ENCODE peak calls at places on chromosomes 13 and 19, in five cellular contexts. One of them, this sample, is unnamed. For H3K36me3, the result is how much of the 10 kb centered on the place peaks cover.

GRCh38 chr13:99971576-99972189 is at the start of gene ZIC5:
- DNase-seq in BE2C: no peak
- DNase-seq in fibroblast of lung: no peak
- DNase-seq in right lobe of liver: no peak
- DNase-seq in heart right ventricle: no peak
- DNase-seq in this sample: no peak

GRCh38 chr19:30253581-30253996 is 118.6 kb upstream of the ZNF536 start:
- DNase-seq in BE2C: peak
- DNase-seq in fibroblast of lung: no peak
- DNase-seq in right lobe of liver: no peak
- DNase-seq in heart right ventricle: no peak
- DNase-seq in this sample: no peak

GRCh38 chr19:27733551-27734266 is 1479.2 kb downstream of the UQCRFS1 start:
- DNase-seq in BE2C: no peak
- DNase-seq in fibroblast of lung: no peak
- DNase-seq in right lobe of liver: no peak
- DNase-seq in heart right ventricle: no peak
- DNase-seq in this sample: no peak

GRCh38 chr19:51123381-51124186 is 1.1 kb upstream of the SIGLEC9 start:
- DNase-seq in BE2C: no peak
- DNase-seq in fibroblast of lung: no peak
- DNase-seq in right lobe of liver: no peak
- DNase-seq in heart right ventricle: no peak
- DNase-seq in this sample: peak

GRCh38 chr13:102847272-102848234 is 1.7 kb downstream of the ERCC5 start:
- DNase-seq in BE2C: no peak
- DNase-seq in fibroblast of lung: peak
- DNase-seq in right lobe of liver: no peak
- DNase-seq in heart right ventricle: no peak
- DNase-seq in this sample: no peak

GRCh38 chr19:43318796-43319314 is 34.6 kb upstream of the CD177 start:
- DNase-seq in BE2C: no peak
- DNase-seq in fibroblast of lung: no peak
- DNase-seq in right lobe of liver: no peak
- DNase-seq in heart right ventricle: no peak
- DNase-seq in this sample: no peak

GRCh38 chr13:51246411-51247298 is 24.5 kb downstream of the FAM124A start:
- DNase-seq in BE2C: peak
- DNase-seq in fibroblast of lung: no peak
- DNase-seq in right lobe of liver: no peak
- DNase-seq in heart right ventricle: peak
- DNase-seq in this sample: no peak

GRCh38 chr19:11580665-11581418 is 3.4 kb upstream of the ACP5 start:
- DNase-seq in BE2C: no peak
- DNase-seq in fibroblast of lung: no peak
- DNase-seq in right lobe of liver: no peak
- DNase-seq in heart right ventricle: no peak
- DNase-seq in this sample: no peak

GRCh38 chr19:13027031-13027430 is 31.8 kb downstream of the NFIX start:
- DNase-seq in BE2C: no peak
- DNase-seq in fibroblast of lung: no peak
- DNase-seq in right lobe of liver: no peak
- DNase-seq in heart right ventricle: no peak
- DNase-seq in this sample: no peak

GRCh38 chr19:55836340-55836739 is at the start of gene NLRP4:
- DNase-seq in BE2C: no peak
- DNase-seq in fibroblast of lung: no peak
- DNase-seq in right lobe of liver: no peak
- DNase-seq in heart right ventricle: no peak
- DNase-seq in this sample: no peak

GRCh38 chr19:52227196-52227940 is 37.5 kb downstream of the PPP2R1A start:
- DNase-seq in BE2C: no peak
- DNase-seq in fibroblast of lung: no peak
- DNase-seq in right lobe of liver: no peak
- DNase-seq in heart right ventricle: no peak
- DNase-seq in this sample: no peak

GRCh38 chr19:52226652-52227051 is 36.8 kb downstream of the PPP2R1A start:
- DNase-seq in BE2C: no peak
- DNase-seq in fibroblast of lung: no peak
- DNase-seq in right lobe of liver: no peak
- DNase-seq in heart right ventricle: no peak
- DNase-seq in this sample: no peak

GRCh38 chr19:52221031-52221430 is 31.2 kb downstream of the PPP2R1A start:
- DNase-seq in BE2C: no peak
- DNase-seq in fibroblast of lung: no peak
- DNase-seq in right lobe of liver: no peak
- DNase-seq in heart right ventricle: no peak
- DNase-seq in this sample: no peak

GRCh38 chr19:52221831-52222375 is 32.1 kb downstream of the PPP2R1A start:
- DNase-seq in BE2C: no peak
- DNase-seq in fibroblast of lung: no peak
- DNase-seq in right lobe of liver: no peak
- DNase-seq in heart right ventricle: no peak
- DNase-seq in this sample: no peak

GRCh38 chr19:52224211-52224610 is 34.4 kb downstream of the PPP2R1A start:
- DNase-seq in BE2C: no peak
- DNase-seq in fibroblast of lung: no peak
- DNase-seq in right lobe of liver: no peak
- DNase-seq in heart right ventricle: no peak
- DNase-seq in this sample: no peak
- H3K36me3 ChIP-seq in BE2C: half or more
- H3K36me3 ChIP-seq in fibroblast of lung: half or more
- H3K36me3 ChIP-seq in right lobe of liver: half or more
- H3K36me3 ChIP-seq in heart right ventricle: under half
- H3K36me3 ChIP-seq in this sample: half or more

GRCh38 chr13:46754812-46755211 is 42.1 kb downstream of the ESD start:
- DNase-seq in BE2C: no peak
- DNase-seq in fibroblast of lung: no peak
- DNase-seq in right lobe of liver: no peak
- DNase-seq in heart right ventricle: no peak
- DNase-seq in this sample: no peak
- H3K36me3 ChIP-seq in BE2C: under half
- H3K36me3 ChIP-seq in fibroblast of lung: under half
- H3K36me3 ChIP-seq in right lobe of liver: under half
- H3K36me3 ChIP-seq in heart right ventricle: under half
- H3K36me3 ChIP-seq in this sample: under half

GRCh38 chr19:5624741-5625140 is 1.9 kb downstream of the SAFB start:
- DNase-seq in BE2C: no peak
- DNase-seq in fibroblast of lung: no peak
- DNase-seq in right lobe of liver: no peak
- DNase-seq in heart right ventricle: no peak
- DNase-seq in this sample: no peak

GRCh38 chr19:5625641-5626040 is 2.8 kb downstream of the SAFB start:
- DNase-seq in BE2C: no peak
- DNase-seq in fibroblast of lung: no peak
- DNase-seq in right lobe of liver: no peak
- DNase-seq in heart right ventricle: no peak
- DNase-seq in this sample: no peak

GRCh38 chr19:5628919-5629481 is 6.1 kb downstream of the SAFB start:
- DNase-seq in BE2C: no peak
- DNase-seq in fibroblast of lung: no peak
- DNase-seq in right lobe of liver: no peak
- DNase-seq in heart right ventricle: no peak
- DNase-seq in this sample: no peak

GRCh38 chr19:5628470-5628869 is 5.6 kb downstream of the SAFB start:
- DNase-seq in BE2C: no peak
- DNase-seq in fibroblast of lung: peak
- DNase-seq in right lobe of liver: no peak
- DNase-seq in heart right ventricle: no peak
- DNase-seq in this sample: no peak

DNA sequence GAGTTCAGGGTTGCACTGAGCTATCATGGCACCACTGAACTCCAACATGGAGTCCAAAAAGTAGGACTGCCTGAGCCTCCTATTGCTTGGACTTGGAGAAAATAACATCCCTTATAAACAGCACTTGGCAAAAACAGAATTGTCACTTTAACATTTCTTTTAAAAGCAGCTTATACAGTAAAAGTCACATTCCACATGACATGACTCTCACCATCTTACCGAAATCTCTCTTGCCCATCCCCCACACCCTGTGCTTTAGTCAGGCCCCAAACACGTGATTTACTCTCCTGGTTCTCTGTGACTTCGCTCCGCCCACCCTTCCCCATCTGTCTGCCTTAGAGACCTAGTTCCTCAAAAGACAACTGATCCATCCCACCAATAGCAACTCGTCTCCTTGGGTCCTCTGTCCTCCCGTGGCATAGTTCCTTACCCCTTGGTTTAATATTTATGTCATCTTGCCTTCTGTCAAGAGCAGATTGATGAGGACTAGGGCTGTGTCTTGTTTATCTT is 4.6 kb downstream of the SAFB start:
- DNase-seq in BE2C: no peak
- DNase-seq in fibroblast of lung: peak
- DNase-seq in right lobe of liver: peak
- DNase-seq in heart right ventricle: peak
- DNase-seq in this sample: no peak
- H3K36me3 ChIP-seq in BE2C: half or more
- H3K36me3 ChIP-seq in fibroblast of lung: under half
- H3K36me3 ChIP-seq in right lobe of liver: under half
- H3K36me3 ChIP-seq in heart right ventricle: under half
- H3K36me3 ChIP-seq in this sample: under half

GRCh38 chr19:1914826-1915341 is 9.7 kb downstream of the ADAT3 start:
- DNase-seq in BE2C: no peak
- DNase-seq in fibroblast of lung: no peak
- DNase-seq in right lobe of liver: no peak
- DNase-seq in heart right ventricle: no peak
- DNase-seq in this sample: no peak
- H3K36me3 ChIP-seq in BE2C: under half
- H3K36me3 ChIP-seq in fibroblast of lung: under half
- H3K36me3 ChIP-seq in right lobe of liver: under half
- H3K36me3 ChIP-seq in heart right ventricle: under half
- H3K36me3 ChIP-seq in this sample: under half

DNA sequence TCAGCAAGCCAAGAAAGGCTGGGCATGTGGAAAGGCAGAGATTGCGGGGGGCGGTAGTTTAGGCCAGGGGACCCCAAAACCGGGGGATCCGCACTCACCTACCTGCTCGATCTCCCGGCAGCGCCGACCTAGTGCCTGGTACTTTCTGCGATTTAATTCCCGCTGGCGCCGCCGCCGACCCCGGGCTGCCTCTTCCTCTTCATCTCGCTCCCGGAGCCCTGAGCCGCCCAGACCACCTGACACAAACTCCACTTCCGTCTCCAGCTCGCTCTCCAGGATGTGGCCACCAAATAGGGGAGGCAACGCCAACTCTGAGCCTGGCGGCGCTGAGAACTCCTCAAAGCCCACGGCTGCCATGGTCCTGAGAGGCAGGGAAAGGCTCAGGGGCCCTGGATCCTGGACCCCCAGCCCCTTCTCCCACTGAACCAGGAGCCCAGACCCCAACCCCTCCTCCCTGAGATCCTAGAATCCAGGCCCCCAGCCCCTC is 1.1 kb downstream of the TFPT start:
- DNase-seq in BE2C: peak
- DNase-seq in fibroblast of lung: peak
- DNase-seq in right lobe of liver: peak
- DNase-seq in heart right ventricle: peak
- DNase-seq in this sample: peak
- H3K36me3 ChIP-seq in BE2C: under half
- H3K36me3 ChIP-seq in fibroblast of lung: under half
- H3K36me3 ChIP-seq in right lobe of liver: under half
- H3K36me3 ChIP-seq in heart right ventricle: under half
- H3K36me3 ChIP-seq in this sample: under half

GRCh38 chr19:18682807-18683108 is 722 bp upstream of the CRTC1 start:
- DNase-seq in BE2C: no peak
- DNase-seq in fibroblast of lung: no peak
- DNase-seq in right lobe of liver: no peak
- DNase-seq in heart right ventricle: no peak
- DNase-seq in this sample: no peak
- H3K36me3 ChIP-seq in BE2C: under half
- H3K36me3 ChIP-seq in fibroblast of lung: under half
- H3K36me3 ChIP-seq in right lobe of liver: under half
- H3K36me3 ChIP-seq in heart right ventricle: under half
- H3K36me3 ChIP-seq in this sample: under half

GRCh38 chr13:98457053-98457452 is 119.9 kb downstream of the STK24 start:
- DNase-seq in BE2C: no peak
- DNase-seq in fibroblast of lung: no peak
- DNase-seq in right lobe of liver: no peak
- DNase-seq in heart right ventricle: no peak
- DNase-seq in this sample: no peak

GRCh38 chr13:98454389-98454881 is 122.5 kb downstream of the STK24 start:
- DNase-seq in BE2C: no peak
- DNase-seq in fibroblast of lung: peak
- DNase-seq in right lobe of liver: no peak
- DNase-seq in heart right ventricle: no peak
- DNase-seq in this sample: no peak

GRCh38 chr13:98459171-98459681 is 117.7 kb downstream of the STK24 start:
- DNase-seq in BE2C: no peak
- DNase-seq in fibroblast of lung: no peak
- DNase-seq in right lobe of liver: no peak
- DNase-seq in heart right ventricle: no peak
- DNase-seq in this sample: no peak

GRCh38 chr13:98458431-98458830 is 118.5 kb downstream of the STK24 start:
- DNase-seq in BE2C: no peak
- DNase-seq in fibroblast of lung: no peak
- DNase-seq in right lobe of liver: no peak
- DNase-seq in heart right ventricle: no peak
- DNase-seq in this sample: no peak

GRCh38 chr13:98456423-98456845 is 120.5 kb downstream of the STK24 start:
- DNase-seq in BE2C: no peak
- DNase-seq in fibroblast of lung: no peak
- DNase-seq in right lobe of liver: no peak
- DNase-seq in heart right ventricle: no peak
- DNase-seq in this sample: no peak
- H3K36me3 ChIP-seq in BE2C: half or more
- H3K36me3 ChIP-seq in fibroblast of lung: under half
- H3K36me3 ChIP-seq in right lobe of liver: under half
- H3K36me3 ChIP-seq in heart right ventricle: under half
- H3K36me3 ChIP-seq in this sample: half or more

DNA sequence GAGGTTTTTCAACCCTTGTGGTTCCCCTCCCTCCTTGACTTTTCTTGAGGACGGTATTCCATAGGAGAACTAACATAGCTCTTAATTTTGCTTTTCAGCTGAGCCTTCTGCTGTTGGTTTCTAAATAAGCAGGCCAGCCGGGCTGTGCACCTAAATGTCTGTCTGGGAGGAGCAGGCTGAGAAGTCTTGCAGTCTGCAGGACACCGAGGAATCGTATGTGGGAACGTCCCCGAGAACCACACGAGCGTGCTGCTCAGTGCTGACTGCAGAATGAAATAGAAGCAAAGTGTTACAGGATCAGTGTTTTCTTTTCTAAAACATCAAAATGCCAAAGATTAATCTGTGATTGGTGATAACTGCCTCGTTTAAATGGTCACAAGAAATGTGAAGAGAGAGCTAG is 69.9 kb downstream of the COG3 start:
- DNase-seq in BE2C: no peak
- DNase-seq in fibroblast of lung: no peak
- DNase-seq in right lobe of liver: no peak
- DNase-seq in heart right ventricle: no peak
- DNase-seq in this sample: no peak
- H3K36me3 ChIP-seq in BE2C: under half
- H3K36me3 ChIP-seq in fibroblast of lung: under half
- H3K36me3 ChIP-seq in right lobe of liver: half or more
- H3K36me3 ChIP-seq in heart right ventricle: under half
- H3K36me3 ChIP-seq in this sample: half or more

GRCh38 chr13:98915563-98916348 is 62.1 kb downstream of the DOCK9 start:
- DNase-seq in BE2C: no peak
- DNase-seq in fibroblast of lung: no peak
- DNase-seq in right lobe of liver: no peak
- DNase-seq in heart right ventricle: no peak
- DNase-seq in this sample: no peak
- H3K36me3 ChIP-seq in BE2C: under half
- H3K36me3 ChIP-seq in fibroblast of lung: under half
- H3K36me3 ChIP-seq in right lobe of liver: under half
- H3K36me3 ChIP-seq in heart right ventricle: under half
- H3K36me3 ChIP-seq in this sample: under half

This sample was measured in effector memory CD4-positive, alpha-beta T cell.